ENCODE peak calls at places on chromosome 15, in ten cellular contexts. I is stomach, T is heart left ventricle, W is psoas muscle, F is Peyer's patch, Y is breast epithelium, H is NT2/D1, J is fibroblast of lung, D is A549, V is right lobe of liver. O is an unnamed sample.

GRCh38 chr15:74768771-74769342 is 13.0 kb upstream of the CSK start:
- DNase-seq in Y (peak; percentile 64), D (peak; percentile 93), T (peak; percentile 83), J (peak; percentile 29), W (peak; percentile 78), V (no peak), I (peak; percentile 75), F (peak; percentile 57), H (no peak), O (peak; percentile 60)

GRCh38 chr15:68200016-68200861 is 4.9 kb downstream of the CALML4 start:
- DNase-seq in J (no peak), F (no peak), I (peak; percentile 24), T (no peak), D (no peak), W (no peak), V (no peak), Y (no peak), H (no peak), O (no peak)

GRCh38 chr15:63601026-63601726 is 4.0 kb downstream of the FBXL22 start:
- DNase-seq in J (peak; percentile 57), F (peak; percentile 57), H (no peak), T (peak; percentile 72), Y (no peak), V (no peak), D (peak; percentile 61), I (no peak), W (peak; percentile 67), O (no peak)

GRCh38 chr15:71899665-71900064 is 89.3 kb downstream of the NR2E3 start:
- DNase-seq in D (no peak), V (no peak), W (no peak), T (no peak), Y (no peak), J (no peak), H (no peak), I (no peak), F (no peak), O (no peak)

GRCh38 chr15:25790003-25790660 is 73.0 kb downstream of the ATP10A start:
- DNase-seq in Y (no peak), W (no peak), D (no peak), H (no peak), I (peak; percentile 35), V (no peak), T (no peak), J (peak; percentile 89), F (no peak), O (no peak)

GRCh38 chr15:41772720-41773331 is 1.5 kb upstream of the MAPKBP1 start:
- DNase-seq in I (peak; percentile 59), J (peak; percentile 58), D (peak; percentile 53), V (no peak), F (peak; percentile 46), H (peak; percentile 35), W (no peak), T (no peak), Y (no peak), O (peak; percentile 78)

GRCh38 chr15:68411276-68411675 is 20.7 kb downstream of the ITGA11 start:
- DNase-seq in F (no peak), Y (no peak), J (no peak), T (no peak), V (no peak), I (no peak), H (no peak), W (no peak), D (no peak), O (no peak)

GRCh38 chr15:62250176-62250575 is 85.1 kb upstream of the C2CD4B start:
- DNase-seq in Y (no peak), W (no peak), J (no peak), T (no peak), H (no peak), D (no peak), V (no peak), F (no peak), I (no peak), O (no peak)

DNA sequence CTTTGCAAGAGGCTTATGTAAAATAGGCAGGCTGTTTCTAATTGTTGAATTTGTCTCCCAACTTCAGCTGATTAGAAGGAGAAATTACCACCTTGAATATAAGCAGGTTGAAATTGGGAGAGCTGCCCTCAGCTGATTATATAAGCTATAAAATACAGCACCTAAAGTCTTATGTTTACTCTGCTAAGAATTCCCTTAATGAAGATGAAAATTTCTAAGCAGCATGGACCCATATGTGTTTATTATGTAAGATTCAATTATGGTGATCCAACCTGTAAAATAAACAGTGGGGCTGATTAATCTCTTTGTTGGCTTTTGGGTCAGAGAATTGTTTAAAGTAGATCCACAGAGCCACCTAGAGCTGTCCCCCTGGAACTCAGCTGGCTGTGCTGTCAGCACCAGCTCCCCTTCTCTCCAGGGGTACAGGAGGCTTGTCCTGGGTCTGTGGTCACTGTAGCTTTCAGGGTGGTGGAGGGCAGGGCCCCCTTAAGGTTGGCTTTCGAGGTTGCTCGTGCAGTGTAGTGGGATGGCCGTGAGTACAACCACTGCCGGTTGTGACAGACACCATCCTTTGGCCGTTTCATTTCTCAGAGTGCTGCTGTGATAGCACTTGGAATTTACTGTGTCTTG is 9.5 kb downstream of the SLCO3A1 start:
- DNase-seq in I (no peak), Y (no peak), F (no peak), W (no peak), J (no peak), H (no peak), V (no peak), T (no peak), D (no peak), O (no peak)
- H3K4me1 ChIP-seq in I (peaks cover 26% of the 10 kb centered on the region), Y (peaks cover 6% of the 10 kb centered on the region), F (peaks cover 16% of the 10 kb centered on the region), W (peaks cover 49% of the 10 kb centered on the region), J (peaks cover 30% of the 10 kb centered on the region), H (peaks cover 13% of the 10 kb centered on the region), V (no peaks in the 10 kb centered on the region), T (peaks cover 45% of the 10 kb centered on the region), D (peaks cover 28% of the 10 kb centered on the region), O (no peaks in the 10 kb centered on the region)

GRCh38 chr15:52486003-52486996 is 42.4 kb downstream of the MYO5A start:
- DNase-seq in H (peak; percentile 2), D (no peak), W (no peak), J (peak; percentile 65), Y (no peak), F (no peak), V (no peak), T (no peak), I (no peak), O (no peak)

GRCh38 chr15:52481915-52482314 is 46.8 kb downstream of the MYO5A start:
- DNase-seq in T (no peak), V (no peak), D (no peak), H (no peak), W (no peak), Y (no peak), I (no peak), F (peak; percentile 68), J (peak; percentile 94), O (peak; percentile 70)

GRCh38 chr15:52485290-52485689 is 43.4 kb downstream of the MYO5A start:
- DNase-seq in D (no peak), V (no peak), T (no peak), W (no peak), I (no peak), H (no peak), Y (no peak), J (no peak), F (no peak), O (no peak)

GRCh38 chr15:52483712-52484111 is 45.0 kb downstream of the MYO5A start:
- DNase-seq in D (no peak), T (no peak), J (peak; percentile 82), V (no peak), I (no peak), Y (no peak), W (no peak), F (no peak), H (no peak), O (no peak)

GRCh38 chr15:52480990-52481389 is 47.7 kb downstream of the MYO5A start:
- DNase-seq in F (no peak), D (no peak), W (no peak), H (no peak), T (no peak), Y (no peak), I (no peak), J (no peak), V (no peak), O (no peak)
- H3K4me1 ChIP-seq in F (peaks cover 13% of the 10 kb centered on the region), D (peaks cover 3% of the 10 kb centered on the region), W (peaks cover 36% of the 10 kb centered on the region), H (no peaks in the 10 kb centered on the region), T (no peaks in the 10 kb centered on the region), Y (no peaks in the 10 kb centered on the region), I (peaks cover 6% of the 10 kb centered on the region), J (peaks cover 8% of the 10 kb centered on the region), V (no peaks in the 10 kb centered on the region), O (peaks cover 9% of the 10 kb centered on the region)

GRCh38 chr15:85031944-85032587 is 50.4 kb downstream of the PDE8A start:
- DNase-seq in F (no peak), J (no peak), W (no peak), I (no peak), H (no peak), D (no peak), V (no peak), Y (no peak), T (no peak), O (peak; percentile 58)

GRCh38 chr15:85030301-85031049 is 48.8 kb downstream of the PDE8A start:
- DNase-seq in I (no peak), J (peak; percentile 79), Y (no peak), D (no peak), V (no peak), H (no peak), F (no peak), W (no peak), T (no peak), O (no peak)

GRCh38 chr15:85029221-85029620 is 47.6 kb downstream of the PDE8A start:
- DNase-seq in H (no peak), J (no peak), I (no peak), T (no peak), Y (no peak), W (no peak), D (no peak), F (no peak), V (no peak), O (no peak)

GRCh38 chr15:85033148-85033547 is 51.5 kb downstream of the PDE8A start:
- DNase-seq in D (no peak), Y (no peak), H (no peak), V (no peak), F (no peak), W (no peak), I (no peak), J (no peak), T (no peak), O (no peak)

DNA sequence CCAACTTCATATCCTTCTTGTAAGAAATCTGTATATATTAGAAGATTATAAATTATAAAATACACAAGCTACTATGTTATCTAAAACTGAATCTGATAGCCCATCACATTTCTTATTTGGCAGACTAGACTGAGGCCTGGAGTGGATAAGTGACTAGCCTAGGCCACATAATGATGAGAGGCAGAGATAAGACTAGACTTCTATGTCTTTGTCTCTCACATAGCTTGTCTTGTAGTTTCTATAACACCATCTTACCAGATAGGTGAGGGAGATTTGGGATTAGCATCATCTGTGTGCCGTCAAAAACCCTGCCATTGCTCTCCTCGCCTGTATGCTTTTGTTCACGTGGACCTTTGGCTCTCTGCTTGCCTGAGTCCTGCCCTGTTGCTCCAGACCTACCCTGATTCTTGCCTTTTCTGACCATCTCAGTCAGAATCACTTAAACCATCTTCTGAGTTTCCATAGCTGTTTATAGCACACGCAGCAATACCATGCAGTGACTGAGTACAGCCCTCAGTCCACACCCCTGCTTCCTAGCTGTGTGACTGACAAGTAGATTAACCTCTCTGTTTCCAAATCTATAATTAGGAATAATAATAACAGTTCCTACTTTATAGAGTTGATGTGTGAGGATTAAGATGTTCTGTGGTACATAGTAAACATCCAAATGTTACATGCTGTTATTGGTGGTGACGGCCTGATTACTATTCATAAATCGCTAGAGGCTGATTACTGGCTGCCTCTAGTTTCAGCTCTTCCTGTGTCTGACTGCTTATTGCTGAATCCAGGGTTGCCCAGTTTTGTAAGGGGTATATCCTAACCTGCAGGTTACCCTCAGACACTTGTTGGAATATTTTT is 49.7 kb downstream of the PDE8A start:
- DNase-seq in V (no peak), J (no peak), D (no peak), F (no peak), T (no peak), Y (no peak), W (no peak), H (no peak), I (no peak), O (no peak)
- H3K4me1 ChIP-seq in V (no peaks in the 10 kb centered on the region), J (no peaks in the 10 kb centered on the region), D (peaks cover 95% of the 10 kb centered on the region), F (peaks cover 78% of the 10 kb centered on the region), T (peaks cover 15% of the 10 kb centered on the region), Y (no peaks in the 10 kb centered on the region), W (peaks cover 34% of the 10 kb centered on the region), H (peaks cover 2% of the 10 kb centered on the region), I (peaks cover 52% of the 10 kb centered on the region), O (peaks cover 30% of the 10 kb centered on the region)

DNA sequence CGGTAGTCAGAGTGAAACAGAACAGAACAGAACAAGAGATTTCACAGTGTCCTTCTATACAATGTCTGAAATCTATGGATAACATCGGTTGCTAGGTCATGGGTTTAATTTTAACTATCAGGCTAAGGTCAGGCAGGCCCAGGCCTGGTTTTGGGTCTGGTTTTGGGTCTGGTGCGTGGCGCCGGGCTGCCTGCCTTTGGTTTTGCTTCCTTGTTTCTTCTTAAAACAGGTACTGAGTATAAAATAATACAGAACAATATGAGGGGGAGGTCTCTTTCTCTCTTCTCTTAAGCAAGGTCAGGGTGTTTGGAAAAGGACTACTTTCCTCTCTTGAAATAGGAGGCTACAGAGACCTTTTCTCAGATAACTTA is 1.4 kb downstream of the AEN start:
- DNase-seq in I (no peak), F (peak; percentile 43), J (no peak), H (no peak), V (no peak), W (no peak), D (no peak), T (no peak), Y (no peak), O (no peak)
- H3K4me1 ChIP-seq in I (peaks cover 48% of the 10 kb centered on the region), F (peaks cover 49% of the 10 kb centered on the region), J (peaks cover 17% of the 10 kb centered on the region), H (peaks cover 16% of the 10 kb centered on the region), V (no peaks in the 10 kb centered on the region), W (peaks cover 30% of the 10 kb centered on the region), D (peaks cover 56% of the 10 kb centered on the region), T (peaks cover 3% of the 10 kb centered on the region), Y (peaks cover 4% of the 10 kb centered on the region), O (peaks cover 6% of the 10 kb centered on the region)